ENCODE peak calls at places on chromosome 16, in eight cellular contexts. J is mucosa of descending colon; X is RWPE2; A is stomach; Q is aorta; M is CD8-positive, alpha-beta T cell; H is PC-9; S is Karpas-422. B is an unnamed sample.
A peak's percentile ranks its signal among the peaks of the same experiment; 100 is the strongest.

GRCh38 chr16:88276591-88276990 is 106.2 kb upstream of the ZNF469 start:
- DNase-seq in S (no peak), Q (peak; percentile 42), H (no peak), M (no peak), X (no peak), J (no peak), A (no peak), B (no peak)

GRCh38 chr16:69049146-69049545 is 56.3 kb upstream of the HAS3 start:
- DNase-seq in A (no peak), M (no peak), Q (no peak), X (no peak), S (no peak), J (no peak), H (no peak), B (no peak)

GRCh38 chr16:85608515-85608885 is 4.6 kb upstream of the GSE1 start:
- DNase-seq in S (no peak), Q (no peak), X (no peak), J (no peak), H (no peak), A (peak; percentile 46), M (no peak), B (no peak)

GRCh38 chr16:63461248-63461841 is 1425.1 kb upstream of the CDH8 start:
- DNase-seq in M (no peak), S (peak; percentile 86), J (no peak), Q (no peak), H (no peak), A (no peak), X (no peak), B (no peak)

GRCh38 chr16:89504061-89504460 is 4.1 kb upstream of the SPG7 start:
- DNase-seq in J (peak; percentile 51), Q (no peak), M (no peak), A (no peak), S (no peak), X (no peak), H (no peak), B (no peak)

GRCh38 chr16:28326881-28327610 is 34.7 kb downstream of the SBK1 start:
- DNase-seq in H (peak; percentile 68), M (peak; percentile 74), Q (no peak), X (no peak), J (no peak), A (peak; percentile 67), S (peak; percentile 90), B (no peak)

GRCh38 chr16:63530208-63530607 is 1494.0 kb upstream of the CDH8 start:
- DNase-seq in Q (no peak), A (no peak), H (no peak), M (no peak), X (no peak), S (no peak), J (no peak), B (no peak)

GRCh38 chr16:78660795-78661194 is 561.3 kb downstream of the WWOX start:
- DNase-seq in H (no peak), S (no peak), M (no peak), J (no peak), A (no peak), Q (no peak), X (no peak), B (no peak)

GRCh38 chr16:70429888-70430666 is 8.8 kb downstream of the ST3GAL2 start:
- DNase-seq in A (no peak), M (no peak), J (no peak), H (no peak), X (no peak), S (peak; percentile 92), Q (no peak), B (no peak)

GRCh38 chr16:85072947-85073346 is 39.3 kb downstream of the CIBAR2 start:
- DNase-seq in J (no peak), X (peak; percentile 53), Q (no peak), H (no peak), M (no peak), S (no peak), A (no peak), B (peak; percentile 72)

GRCh38 chr16:74737521-74737920 is 36.9 kb upstream of the MLKL start:
- DNase-seq in A (no peak), M (no peak), Q (no peak), S (no peak), X (no peak), H (no peak), J (no peak), B (no peak)

GRCh38 chr16:87550510-87550961 is 51.8 kb upstream of the JPH3 start:
- DNase-seq in Q (peak; percentile 88), A (peak; percentile 63), X (no peak), J (no peak), M (peak; percentile 60), S (peak; percentile 71), H (peak; percentile 41), B (peak; percentile 49)

DNA sequence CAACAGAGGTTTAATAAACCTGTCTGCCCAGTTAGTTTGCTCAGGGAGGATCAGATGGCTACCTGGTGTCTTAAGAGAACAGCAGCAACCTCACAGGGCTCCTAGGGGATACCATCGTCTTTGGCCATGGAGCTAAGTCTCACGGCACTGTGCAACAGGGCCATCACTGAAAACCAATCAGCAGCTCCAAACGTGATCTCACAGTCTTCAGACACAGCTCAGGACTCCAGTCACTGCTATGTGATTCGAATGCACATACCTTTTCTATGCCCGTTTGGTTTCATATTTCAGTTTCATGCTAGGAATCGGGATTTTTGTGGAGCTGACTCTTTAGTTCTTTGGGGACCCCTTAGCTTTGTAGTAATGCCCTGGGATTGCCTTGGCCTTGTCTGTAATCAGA is 162.7 kb upstream of the CDH11 start:
- DNase-seq in J (no peak), A (no peak), Q (no peak), S (no peak), H (no peak), M (no peak), X (no peak), B (no peak)
- H3K4me1 ChIP-seq in J (no peaks in the 10 kb centered on the region), A (peaks cover 4% of the 10 kb centered on the region), Q (no peaks in the 10 kb centered on the region), S (no peaks in the 10 kb centered on the region), H (no peaks in the 10 kb centered on the region), M (no peaks in the 10 kb centered on the region), X (no peaks in the 10 kb centered on the region), B (no peaks in the 10 kb centered on the region)

GRCh38 chr16:71449020-71449419 is 7.2 kb upstream of the TLE7 start:
- DNase-seq in S (no peak), A (no peak), X (no peak), H (no peak), Q (no peak), J (no peak), M (no peak), B (no peak)
- H3K9me3 ChIP-seq in S (peaks cover 48% of the 10 kb centered on the region), A (peaks cover 99% of the 10 kb centered on the region), X (peaks cover 43% of the 10 kb centered on the region), H (peaks cover 54% of the 10 kb centered on the region), Q (peaks cover 27% of the 10 kb centered on the region), J (peaks cover 97% of the 10 kb centered on the region), M (peaks cover 32% of the 10 kb centered on the region), B (peaks cover 95% of the 10 kb centered on the region)

GRCh38 chr16:3876160-3876559 is 4.4 kb downstream of the CREBBP start:
- DNase-seq in A (no peak), M (no peak), Q (no peak), J (no peak), S (no peak), X (no peak), H (no peak), B (no peak)
- H3K4me1 ChIP-seq in A (peaks cover 76% of the 10 kb centered on the region), M (peaks cover 76% of the 10 kb centered on the region), Q (peaks cover 11% of the 10 kb centered on the region), J (peaks cover 62% of the 10 kb centered on the region), S (peaks cover 65% of the 10 kb centered on the region), X (peaks cover 8% of the 10 kb centered on the region), H (peaks cover 33% of the 10 kb centered on the region), B (peaks cover 75% of the 10 kb centered on the region)

GRCh38 chr16:31913668-31914067 is 40.1 kb downstream of the ZNF267 start:
- DNase-seq in H (no peak), Q (no peak), X (no peak), J (no peak), A (no peak), M (no peak), S (no peak), B (no peak)
- H3K9me3 ChIP-seq in H (peaks cover 94% of the 10 kb centered on the region), Q (peaks cover 23% of the 10 kb centered on the region), X (peaks cover 63% of the 10 kb centered on the region), J (peaks cover 100% of the 10 kb centered on the region), A (peaks cover 99% of the 10 kb centered on the region), M (peaks cover 71% of the 10 kb centered on the region), S (peaks cover 80% of the 10 kb centered on the region), B (peaks cover 89% of the 10 kb centered on the region)

GRCh38 chr16:2035431-2036199 is 8.9 kb downstream of the NHERF2 start:
- DNase-seq in X (peak; percentile 62), M (no peak), J (peak; percentile 69), H (peak; percentile 97), S (no peak), A (peak; percentile 85), Q (peak; percentile 93), B (peak; percentile 76)
- H3K4me1 ChIP-seq in X (peaks cover 9% of the 10 kb centered on the region), M (no peaks in the 10 kb centered on the region), J (peaks cover 31% of the 10 kb centered on the region), H (peaks cover 23% of the 10 kb centered on the region), S (no peaks in the 10 kb centered on the region), A (peaks cover 91% of the 10 kb centered on the region), Q (no peaks in the 10 kb centered on the region), B (peaks cover 12% of the 10 kb centered on the region)

GRCh38 chr16:3408561-3409197 is 7.7 kb downstream of the ZNF174 start:
- DNase-seq in J (no peak), M (no peak), H (no peak), S (no peak), X (no peak), Q (no peak), A (no peak), B (no peak)

DNA sequence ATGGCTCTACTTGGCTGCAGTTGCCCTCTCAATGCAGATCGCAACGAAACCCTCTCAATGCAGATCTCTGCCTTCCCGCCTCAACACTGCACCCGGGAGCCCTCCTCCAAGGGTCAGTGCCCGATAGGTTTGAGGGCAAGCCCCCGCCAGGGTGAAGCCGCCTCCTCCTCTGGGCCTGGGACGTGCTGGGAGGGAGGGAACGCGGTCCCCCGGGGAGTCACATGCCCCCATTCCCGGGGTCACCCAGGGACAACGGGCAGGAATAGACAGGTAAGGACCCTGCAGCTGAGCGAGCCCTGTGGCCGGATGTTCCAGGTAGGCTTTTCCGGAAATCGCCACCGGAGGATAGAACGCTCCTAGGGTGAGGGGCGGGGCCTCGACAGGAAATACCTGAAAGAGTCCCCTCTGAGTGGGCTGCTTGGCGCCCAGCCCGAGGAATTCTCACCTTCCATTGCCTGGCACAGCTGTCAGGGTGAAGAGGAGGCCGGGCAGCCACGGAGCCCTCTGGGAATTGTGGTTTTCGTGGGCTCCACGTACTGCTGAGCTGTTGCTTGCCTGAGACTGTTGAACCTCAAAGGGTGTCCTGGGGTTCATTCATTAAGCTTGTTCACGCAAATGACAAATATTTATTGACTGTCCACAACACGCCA is 12.8 kb downstream of the ZNF174 start:
- DNase-seq in M (no peak), H (peak; percentile 57), A (no peak), X (no peak), J (no peak), Q (no peak), S (no peak), B (no peak)
- H3K9me3 ChIP-seq in M (peaks cover 26% of the 10 kb centered on the region), H (peaks cover 26% of the 10 kb centered on the region), A (peaks cover 91% of the 10 kb centered on the region), X (peaks cover 5% of the 10 kb centered on the region), J (peaks cover 76% of the 10 kb centered on the region), Q (peaks cover 23% of the 10 kb centered on the region), S (peaks cover 11% of the 10 kb centered on the region), B (peaks cover 72% of the 10 kb centered on the region)

B was measured in psoas muscle.